ENCODE peak calls at places on chromosomes 13 and 19, in nine cellular contexts. One of them, this sample, is unnamed.

GRCh38 chr19:14003279-14004051 is 2.7 kb downstream of the RFX1 start:
- DNase-seq in heart left ventricle: peak
- DNase-seq in AG04450: no peak
- DNase-seq in Panc1: no peak
- DNase-seq in A549: no peak
- DNase-seq in Peyer's patch: no peak
- DNase-seq in RWPE1: no peak
- DNase-seq in GM23248: peak
- DNase-seq in ascending aorta: no peak
- DNase-seq in this sample: no peak

GRCh38 chr13:95956589-95957148 is 96.5 kb downstream of the UGGT2 start:
- DNase-seq in heart left ventricle: no peak
- DNase-seq in AG04450: no peak
- DNase-seq in Panc1: no peak
- DNase-seq in A549: no peak
- DNase-seq in Peyer's patch: no peak
- DNase-seq in RWPE1: no peak
- DNase-seq in GM23248: peak
- DNase-seq in ascending aorta: no peak
- DNase-seq in this sample: no peak

GRCh38 chr19:49327878-49328544 is 3.0 kb upstream of the SLC6A16 start:
- DNase-seq in heart left ventricle: no peak
- DNase-seq in AG04450: no peak
- DNase-seq in Panc1: no peak
- DNase-seq in A549: peak
- DNase-seq in Peyer's patch: no peak
- DNase-seq in RWPE1: peak
- DNase-seq in GM23248: peak
- DNase-seq in ascending aorta: peak
- DNase-seq in this sample: no peak

GRCh38 chr13:50684366-50684765 is 159.1 kb downstream of the DLEU7 start:
- DNase-seq in heart left ventricle: no peak
- DNase-seq in AG04450: no peak
- DNase-seq in Panc1: no peak
- DNase-seq in A549: no peak
- DNase-seq in Peyer's patch: no peak
- DNase-seq in RWPE1: no peak
- DNase-seq in GM23248: no peak
- DNase-seq in ascending aorta: no peak
- DNase-seq in this sample: no peak

GRCh38 chr13:23695711-23696512 is 125.7 kb downstream of the TNFRSF19 start:
- DNase-seq in heart left ventricle: peak
- DNase-seq in AG04450: no peak
- DNase-seq in Panc1: no peak
- DNase-seq in A549: no peak
- DNase-seq in Peyer's patch: no peak
- DNase-seq in RWPE1: no peak
- DNase-seq in GM23248: no peak
- DNase-seq in ascending aorta: no peak
- DNase-seq in this sample: no peak

GRCh38 chr13:72983085-72983768 is 75.6 kb upstream of the KLF5 start:
- DNase-seq in heart left ventricle: no peak
- DNase-seq in AG04450: peak
- DNase-seq in Panc1: no peak
- DNase-seq in A549: no peak
- DNase-seq in Peyer's patch: peak
- DNase-seq in RWPE1: no peak
- DNase-seq in GM23248: peak
- DNase-seq in ascending aorta: no peak
- DNase-seq in this sample: no peak

GRCh38 chr13:21240586-21240985 is 64.1 kb downstream of the MRPL57 start:
- DNase-seq in heart left ventricle: no peak
- DNase-seq in AG04450: no peak
- DNase-seq in Panc1: no peak
- DNase-seq in A549: no peak
- DNase-seq in Peyer's patch: no peak
- DNase-seq in RWPE1: no peak
- DNase-seq in GM23248: peak
- DNase-seq in ascending aorta: no peak
- DNase-seq in this sample: no peak

GRCh38 chr13:27953671-27954405 is 15.3 kb downstream of the CDX2 start:
- DNase-seq in heart left ventricle: peak
- DNase-seq in AG04450: peak
- DNase-seq in Panc1: no peak
- DNase-seq in A549: peak
- DNase-seq in Peyer's patch: peak
- DNase-seq in RWPE1: peak
- DNase-seq in GM23248: peak
- DNase-seq in ascending aorta: peak
- DNase-seq in this sample: no peak

GRCh38 chr13:78228940-78229339 is 310.3 kb upstream of the EDNRB start:
- DNase-seq in heart left ventricle: no peak
- DNase-seq in AG04450: no peak
- DNase-seq in Panc1: no peak
- DNase-seq in A549: no peak
- DNase-seq in Peyer's patch: no peak
- DNase-seq in RWPE1: no peak
- DNase-seq in GM23248: no peak
- DNase-seq in ascending aorta: no peak
- DNase-seq in this sample: no peak

GRCh38 chr19:57978586-57979289 is 4.4 kb upstream of the C19orf18 start:
- DNase-seq in heart left ventricle: no peak
- DNase-seq in AG04450: no peak
- DNase-seq in Panc1: no peak
- DNase-seq in A549: no peak
- DNase-seq in Peyer's patch: no peak
- DNase-seq in RWPE1: no peak
- DNase-seq in GM23248: peak
- DNase-seq in ascending aorta: no peak
- DNase-seq in this sample: no peak

GRCh38 chr13:25881136-25881926 is 170.5 kb downstream of the SHISA2 start:
- DNase-seq in heart left ventricle: no peak
- DNase-seq in AG04450: no peak
- DNase-seq in Panc1: no peak
- DNase-seq in A549: no peak
- DNase-seq in Peyer's patch: no peak
- DNase-seq in RWPE1: no peak
- DNase-seq in GM23248: no peak
- DNase-seq in ascending aorta: no peak
- DNase-seq in this sample: no peak

GRCh38 chr13:95650691-95651090 is 6.2 kb upstream of the DZIP1 start:
- DNase-seq in heart left ventricle: no peak
- DNase-seq in AG04450: no peak
- DNase-seq in Panc1: no peak
- DNase-seq in A549: no peak
- DNase-seq in Peyer's patch: no peak
- DNase-seq in RWPE1: no peak
- DNase-seq in GM23248: no peak
- DNase-seq in ascending aorta: no peak
- DNase-seq in this sample: no peak

GRCh38 chr19:313169-313987 is 22.2 kb upstream of the PLPP2 start:
- DNase-seq in heart left ventricle: peak
- DNase-seq in AG04450: no peak
- DNase-seq in Panc1: no peak
- DNase-seq in A549: no peak
- DNase-seq in Peyer's patch: no peak
- DNase-seq in RWPE1: no peak
- DNase-seq in GM23248: no peak
- DNase-seq in ascending aorta: no peak
- DNase-seq in this sample: no peak

GRCh38 chr13:21148557-21149258 is 27.6 kb downstream of the SKA3 start:
- DNase-seq in heart left ventricle: no peak
- DNase-seq in AG04450: no peak
- DNase-seq in Panc1: no peak
- DNase-seq in A549: no peak
- DNase-seq in Peyer's patch: no peak
- DNase-seq in RWPE1: no peak
- DNase-seq in GM23248: no peak
- DNase-seq in ascending aorta: no peak
- DNase-seq in this sample: no peak

GRCh38 chr13:40161008-40161694 is 505.3 kb downstream of the FOXO1 start:
- DNase-seq in heart left ventricle: no peak
- DNase-seq in AG04450: no peak
- DNase-seq in Panc1: no peak
- DNase-seq in A549: no peak
- DNase-seq in Peyer's patch: no peak
- DNase-seq in RWPE1: no peak
- DNase-seq in GM23248: peak
- DNase-seq in ascending aorta: peak
- DNase-seq in this sample: no peak

GRCh38 chr13:35470671-35471465 is 5.6 kb downstream of the MAB21L1 start:
- DNase-seq in heart left ventricle: peak
- DNase-seq in AG04450: no peak
- DNase-seq in Panc1: no peak
- DNase-seq in A549: no peak
- DNase-seq in Peyer's patch: peak
- DNase-seq in RWPE1: no peak
- DNase-seq in GM23248: peak
- DNase-seq in ascending aorta: no peak
- DNase-seq in this sample: no peak

GRCh38 chr19:34382471-34382870 is 17.5 kb downstream of the GPI start:
- DNase-seq in heart left ventricle: no peak
- DNase-seq in AG04450: no peak
- DNase-seq in Panc1: no peak
- DNase-seq in A549: no peak
- DNase-seq in Peyer's patch: no peak
- DNase-seq in RWPE1: no peak
- DNase-seq in GM23248: no peak
- DNase-seq in ascending aorta: no peak
- DNase-seq in this sample: no peak

GRCh38 chr13:69264362-69265334 is 843.0 kb upstream of the ATXN8OS start:
- DNase-seq in heart left ventricle: no peak
- DNase-seq in AG04450: no peak
- DNase-seq in Panc1: no peak
- DNase-seq in A549: no peak
- DNase-seq in Peyer's patch: no peak
- DNase-seq in RWPE1: no peak
- DNase-seq in GM23248: no peak
- DNase-seq in ascending aorta: no peak
- DNase-seq in this sample: no peak

GRCh38 chr13:112802808-112803207 is 113.0 kb downstream of the ATP11A start:
- DNase-seq in heart left ventricle: no peak
- DNase-seq in AG04450: no peak
- DNase-seq in Panc1: no peak
- DNase-seq in A549: no peak
- DNase-seq in Peyer's patch: no peak
- DNase-seq in RWPE1: no peak
- DNase-seq in GM23248: no peak
- DNase-seq in ascending aorta: no peak
- DNase-seq in this sample: no peak

DNA sequence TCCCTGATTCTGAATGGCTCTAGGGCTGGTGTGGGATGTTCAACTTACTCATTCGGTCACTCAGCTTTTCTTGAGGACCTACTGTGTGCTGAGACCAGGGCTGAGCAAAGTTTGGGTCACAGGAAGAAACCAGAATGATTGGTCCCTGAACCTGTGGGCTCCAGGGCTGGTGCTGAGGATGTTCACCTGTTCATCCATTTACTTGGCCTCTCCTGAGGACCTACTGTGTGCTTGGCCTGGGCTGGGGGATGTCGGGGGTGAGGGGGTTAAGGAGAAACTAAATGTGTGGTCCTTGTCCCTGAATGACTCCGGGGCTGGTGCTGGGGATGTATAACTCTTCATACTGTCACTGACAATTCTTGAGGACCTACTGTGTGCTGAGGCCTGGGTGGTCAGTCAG is 10.3 kb downstream of the ZNF835 start:
- DNase-seq in heart left ventricle: no peak
- DNase-seq in AG04450: no peak
- DNase-seq in Panc1: no peak
- DNase-seq in A549: no peak
- DNase-seq in Peyer's patch: no peak
- DNase-seq in RWPE1: no peak
- DNase-seq in GM23248: no peak
- DNase-seq in ascending aorta: no peak
- DNase-seq in this sample: no peak
- H3K27ac ChIP-seq in heart left ventricle: no peak
- H3K27ac ChIP-seq in AG04450: no peak
- H3K27ac ChIP-seq in Panc1: no peak
- H3K27ac ChIP-seq in A549: no peak
- H3K27ac ChIP-seq in Peyer's patch: no peak
- H3K27ac ChIP-seq in RWPE1: no peak
- H3K27ac ChIP-seq in GM23248: no peak
- H3K27ac ChIP-seq in ascending aorta: no peak
- H3K27ac ChIP-seq in this sample: no peak

GRCh38 chr13:86838411-86839120 is 832.6 kb upstream of the SLITRK5 start:
- DNase-seq in heart left ventricle: no peak
- DNase-seq in AG04450: no peak
- DNase-seq in Panc1: no peak
- DNase-seq in A549: no peak
- DNase-seq in Peyer's patch: no peak
- DNase-seq in RWPE1: no peak
- DNase-seq in GM23248: no peak
- DNase-seq in ascending aorta: no peak
- DNase-seq in this sample: no peak
- H3K27ac ChIP-seq in heart left ventricle: no peak
- H3K27ac ChIP-seq in AG04450: no peak
- H3K27ac ChIP-seq in Panc1: no peak
- H3K27ac ChIP-seq in A549: no peak
- H3K27ac ChIP-seq in Peyer's patch: no peak
- H3K27ac ChIP-seq in RWPE1: no peak
- H3K27ac ChIP-seq in GM23248: no peak
- H3K27ac ChIP-seq in ascending aorta: no peak
- H3K27ac ChIP-seq in this sample: no peak

GRCh38 chr13:75482070-75482819 is at the start of gene TBC1D4:
- DNase-seq in heart left ventricle: peak
- DNase-seq in AG04450: peak
- DNase-seq in Panc1: peak
- DNase-seq in A549: peak
- DNase-seq in Peyer's patch: peak
- DNase-seq in RWPE1: peak
- DNase-seq in GM23248: peak
- DNase-seq in ascending aorta: peak
- DNase-seq in this sample: peak
- H3K27ac ChIP-seq in heart left ventricle: peak
- H3K27ac ChIP-seq in AG04450: peak
- H3K27ac ChIP-seq in Panc1: peak
- H3K27ac ChIP-seq in A549: peak
- H3K27ac ChIP-seq in Peyer's patch: peak
- H3K27ac ChIP-seq in RWPE1: peak
- H3K27ac ChIP-seq in GM23248: peak
- H3K27ac ChIP-seq in ascending aorta: peak
- H3K27ac ChIP-seq in this sample: peak

DNA sequence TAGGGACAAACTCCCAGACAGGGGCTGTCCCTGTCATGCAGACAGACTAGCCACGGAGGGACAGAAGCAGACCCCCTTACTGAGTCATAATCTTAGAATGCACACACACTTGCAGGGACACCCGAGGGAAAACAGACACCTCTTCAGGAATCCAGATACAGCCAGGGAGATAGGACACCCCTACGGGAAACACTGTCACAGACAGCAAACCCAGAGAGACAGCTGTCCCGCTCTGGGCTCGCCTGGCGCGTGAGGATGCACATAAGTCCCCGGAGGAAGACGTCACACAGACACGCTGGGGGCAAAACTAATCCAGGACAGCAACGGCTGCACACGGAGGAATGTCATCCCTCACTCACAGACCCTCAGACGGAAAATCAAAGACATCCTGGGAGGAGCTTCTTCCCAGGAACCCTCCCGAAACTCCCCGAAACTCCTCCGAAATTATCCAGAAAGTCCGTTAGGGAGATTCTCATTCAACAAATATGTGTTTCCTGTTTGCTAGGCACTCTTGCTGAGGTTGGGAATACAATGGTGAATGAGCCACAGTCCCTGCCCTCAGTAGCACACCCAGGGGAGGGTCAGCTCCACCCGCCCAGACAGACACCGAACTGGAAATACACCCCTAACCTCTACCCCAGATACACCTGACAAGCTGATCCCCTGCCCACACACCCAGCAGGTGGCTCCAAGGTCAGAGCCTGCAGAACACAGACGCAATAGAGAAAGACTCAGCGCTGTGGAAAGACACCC is 15.2 kb upstream of the TOMM40 start:
- DNase-seq in heart left ventricle: peak
- DNase-seq in AG04450: no peak
- DNase-seq in Panc1: no peak
- DNase-seq in A549: no peak
- DNase-seq in Peyer's patch: no peak
- DNase-seq in RWPE1: no peak
- DNase-seq in GM23248: no peak
- DNase-seq in ascending aorta: no peak
- DNase-seq in this sample: no peak
- H3K27ac ChIP-seq in heart left ventricle: peak
- H3K27ac ChIP-seq in AG04450: no peak
- H3K27ac ChIP-seq in Panc1: peak
- H3K27ac ChIP-seq in A549: no peak
- H3K27ac ChIP-seq in Peyer's patch: no peak
- H3K27ac ChIP-seq in RWPE1: peak
- H3K27ac ChIP-seq in GM23248: no peak
- H3K27ac ChIP-seq in ascending aorta: no peak
- H3K27ac ChIP-seq in this sample: no peak

This sample was measured in caudate nucleus.